ENCODE peak calls at places on chromosomes 6 and 20, in six cellular contexts. X is SK-N-SH, N is Panc1, L is prostate gland, E is endothelial cell of umbilical vein, Z is breast epithelium. P is an unnamed sample. For H3K4me1, the result is how much of the 10 kb centered on the place peaks cover.

GRCh38 chr6:46773201-46773855 is 19.9 kb upstream of the MEP1A start:
- DNase-seq in X (no peak), N (no peak), L (no peak), E (no peak), Z (no peak), P (no peak)

GRCh38 chr20:62320581-62321354 is 18.0 kb downstream of the ADRM1 start:
- DNase-seq in X (peak), N (no peak), L (no peak), E (no peak), Z (no peak), P (no peak)

GRCh38 chr6:6603317-6603716 is 14.8 kb downstream of the LY86 start:
- DNase-seq in X (no peak), N (no peak), L (no peak), E (no peak), Z (no peak), P (no peak)

GRCh38 chr20:53676987-53677386 is 83.3 kb upstream of the ZNF217 start:
- DNase-seq in X (no peak), N (no peak), L (no peak), E (no peak), Z (no peak), P (no peak)

GRCh38 chr6:101393291-101394251 is at the start of gene GRIK2:
- DNase-seq in X (peak), N (no peak), L (peak), E (peak), Z (no peak), P (no peak)

GRCh38 chr6:170291271-170292110 is 613 bp upstream of the DLL1 start:
- DNase-seq in X (peak), N (no peak), L (peak), E (peak), Z (no peak), P (peak)

GRCh38 chr6:168055696-168056489 is 23.1 kb downstream of the FRMD1 start:
- DNase-seq in X (no peak), N (no peak), L (no peak), E (no peak), Z (no peak), P (no peak)

GRCh38 chr20:19943021-19943659 is 74.0 kb upstream of the NAA20 start:
- DNase-seq in X (no peak), N (no peak), L (peak), E (peak), Z (peak), P (no peak)

GRCh38 chr20:51696304-51697118 is 71.7 kb downstream of the ATP9A start:
- DNase-seq in X (peak), N (no peak), L (no peak), E (peak), Z (no peak), P (no peak)
- H3K4me3 ChIP-seq in X (peak), N (no peak), L (no peak), E (peak), Z (no peak), P (no peak)

DNA sequence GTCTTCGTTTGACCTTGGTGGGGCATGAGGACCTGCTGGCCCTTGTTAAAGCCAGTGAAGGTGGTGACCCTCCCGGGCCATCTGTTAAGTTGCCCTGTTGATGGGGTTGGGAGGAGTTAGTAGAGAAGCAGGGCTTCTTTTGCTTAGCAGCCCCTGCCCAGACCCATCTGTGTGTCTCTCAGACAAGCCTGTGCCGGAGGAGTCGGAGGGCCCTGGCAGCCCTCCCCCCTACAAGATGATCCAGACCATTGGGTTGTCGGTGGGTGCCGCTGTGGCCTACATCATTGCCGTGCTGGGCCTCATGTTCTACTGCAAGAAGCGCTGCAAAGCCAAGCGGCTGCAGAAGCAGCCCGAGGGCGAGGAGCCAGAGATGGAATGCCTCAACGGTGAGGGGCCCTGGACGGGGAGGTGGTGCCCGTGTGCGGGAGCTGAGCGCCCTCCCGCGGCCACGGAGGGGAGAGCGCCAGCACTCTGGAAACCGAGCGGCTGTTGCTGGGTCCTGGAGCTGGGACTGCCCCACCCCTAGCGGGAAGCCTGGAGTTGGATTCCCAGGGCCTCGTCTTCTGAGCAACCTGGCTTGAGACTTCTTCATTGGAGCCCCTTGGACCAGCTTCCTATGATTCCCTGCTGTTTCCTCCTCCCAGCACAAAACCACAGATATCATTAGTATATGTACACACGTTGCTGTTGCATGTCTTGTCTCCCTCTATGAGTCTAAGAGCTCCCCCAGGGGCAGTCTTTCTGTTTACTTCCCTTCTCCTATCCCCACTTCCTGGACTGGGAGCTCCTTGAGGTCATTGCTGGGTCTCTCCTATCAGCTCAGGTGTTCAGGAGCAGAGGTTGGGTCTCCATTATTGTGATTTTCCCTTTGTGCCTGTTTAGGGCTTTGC is 27.6 kb upstream of the SRF start:
- DNase-seq in X (peak), N (no peak), L (peak), E (peak), Z (peak), P (peak)
- TF ChIP-seq POLR2AphosphoS5 in X (no peak), N (no peak), L (peak), E (peak), Z (peak), P (peak)

DNA sequence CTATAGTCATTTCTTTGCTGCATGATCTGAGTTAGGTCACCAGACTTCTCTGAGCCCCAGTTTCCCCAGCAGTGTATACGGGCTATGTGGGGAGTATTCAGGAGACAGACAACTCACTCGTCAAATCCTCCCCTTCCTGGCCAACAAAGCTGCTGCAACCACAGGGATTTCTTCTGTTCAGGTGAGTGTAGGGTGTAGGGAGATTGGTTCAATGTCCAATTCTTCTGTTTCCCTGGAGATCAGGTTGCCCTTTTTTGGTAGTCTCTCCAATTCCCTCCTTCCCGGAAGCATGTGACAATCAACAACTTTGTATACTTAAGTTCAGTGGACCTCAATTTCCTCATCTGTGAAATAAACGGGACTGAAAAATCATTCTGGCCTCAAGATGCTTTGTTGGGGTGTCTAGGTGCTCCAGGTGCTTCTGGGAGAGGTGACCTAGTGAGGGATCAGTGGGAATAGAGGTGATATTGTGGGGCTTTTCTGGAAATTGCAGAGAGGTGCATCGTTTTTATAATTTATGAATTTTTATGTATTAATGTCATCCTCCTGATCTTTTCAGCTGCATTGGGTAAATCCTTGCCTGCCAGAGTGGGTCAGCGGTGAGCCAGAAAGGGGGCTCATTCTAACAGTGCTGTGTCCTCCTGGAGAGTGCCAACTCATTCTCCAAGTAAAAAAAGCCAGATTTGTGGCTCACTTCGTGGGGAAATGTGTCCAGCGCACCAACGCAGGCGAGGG is 594 bp upstream of the CDKN1A start:
- DNase-seq in X (no peak), N (no peak), L (no peak), E (peak), Z (no peak), P (no peak)
- H3K4me1 ChIP-seq in X (under half), N (under half), L (under half), E (under half), Z (under half), P (under half)

GRCh38 chr20:5504061-5504739 is 187.4 kb upstream of the PROKR2 start:
- DNase-seq in X (peak), N (no peak), L (no peak), E (peak), Z (peak), P (peak)
- H3K4me3 ChIP-seq in X (peak), N (peak), L (peak), E (peak), Z (peak), P (peak)

GRCh38 chr6:5206920-5207561 is 53.7 kb downstream of the LYRM4 start:
- DNase-seq in X (no peak), N (no peak), L (no peak), E (no peak), Z (no peak), P (no peak)

GRCh38 chr6:5205035-5205469 is 55.7 kb downstream of the LYRM4 start:
- DNase-seq in X (no peak), N (no peak), L (no peak), E (peak), Z (no peak), P (no peak)

GRCh38 chr6:5208039-5208438 is 52.7 kb downstream of the LYRM4 start:
- DNase-seq in X (no peak), N (no peak), L (no peak), E (no peak), Z (no peak), P (no peak)

GRCh38 chr6:5204340-5204739 is 56.4 kb downstream of the LYRM4 start:
- DNase-seq in X (no peak), N (no peak), L (no peak), E (peak), Z (no peak), P (no peak)

DNA sequence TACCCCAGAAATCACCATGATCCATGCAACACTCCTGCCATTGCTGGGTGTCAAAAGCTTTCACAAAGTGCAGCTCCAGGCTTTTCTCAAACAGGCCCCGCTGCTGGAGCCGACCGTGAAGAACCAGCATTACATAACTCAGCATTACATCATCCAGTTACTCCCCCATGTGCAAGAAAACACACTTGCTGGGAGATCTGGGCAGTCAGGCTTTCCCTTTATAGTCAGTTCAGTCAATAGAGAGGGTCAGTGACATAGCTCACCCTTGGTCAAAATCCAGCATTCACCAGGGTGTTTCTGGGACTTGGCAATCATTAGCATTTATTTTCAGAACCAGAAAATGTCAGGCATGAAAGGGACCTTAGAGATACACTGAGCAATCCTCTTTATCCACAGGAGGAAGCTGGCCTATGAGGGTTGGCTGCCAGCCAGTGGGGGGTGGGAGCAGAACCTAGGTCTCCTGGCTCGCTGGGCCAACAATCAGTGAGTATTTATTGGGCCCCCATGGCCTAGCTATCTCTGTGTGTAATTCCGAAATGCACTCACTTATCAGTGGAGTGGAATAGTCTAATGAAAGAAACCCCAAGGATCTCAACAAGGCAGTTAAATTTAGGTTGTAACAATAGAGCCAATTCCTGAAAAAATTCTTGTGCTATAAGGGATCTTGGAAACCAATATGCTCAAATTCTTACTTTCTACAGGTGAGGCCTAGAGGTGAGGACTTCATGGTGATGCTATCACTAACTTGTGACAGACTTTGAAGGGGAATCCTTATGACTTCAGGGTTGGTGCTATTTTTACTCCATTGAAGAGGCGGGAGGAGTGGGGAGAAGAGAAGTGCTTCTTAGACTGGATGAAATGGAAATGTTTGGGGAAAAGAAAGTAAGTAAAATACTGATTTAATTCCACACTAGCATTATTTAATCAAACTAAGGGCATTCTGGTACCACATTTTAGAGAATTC is 54.6 kb downstream of the LYRM4 start:
- DNase-seq in X (peak), N (no peak), L (no peak), E (peak), Z (no peak), P (peak)
- TF ChIP-seq POLR2AphosphoS5 in X (no peak), N (no peak), L (peak), E (no peak), Z (peak), P (peak)

GRCh38 chr20:49167811-49168507 is 20.2 kb downstream of the STAU1 start:
- DNase-seq in X (no peak), N (no peak), L (no peak), E (no peak), Z (no peak), P (no peak)
- H3K4me1 ChIP-seq in X (under half), N (under half), L (under half), E (under half), Z (under half), P (under half)

GRCh38 chr20:48722737-48723191 is 105.0 kb downstream of the PREX1 start:
- DNase-seq in X (no peak), N (no peak), L (peak), E (peak), Z (no peak), P (peak)
- H3K4me3 ChIP-seq in X (no peak), N (no peak), L (no peak), E (no peak), Z (no peak), P (no peak)

GRCh38 chr6:159758031-159759001 is 3.5 kb upstream of the ACAT2 start:
- DNase-seq in X (no peak), N (no peak), L (no peak), E (no peak), Z (no peak), P (no peak)
- TF ChIP-seq POLR2AphosphoS5 in X (no peak), N (no peak), L (no peak), E (no peak), Z (no peak), P (no peak)

P was measured in sigmoid colon.